ENCODE peak calls at places on chromosomes 5 and 9, in ten cellular contexts. One of them, this sample, is unnamed.

GRCh38 chr9:6929428-6929827 is 171.7 kb downstream of the KDM4C start:
- DNase-seq in GM23338: no peak
- DNase-seq in H9: no peak
- DNase-seq in SK-N-SH: no peak
- DNase-seq in heart right ventricle: no peak
- DNase-seq in mammary epithelial cell: no peak
- DNase-seq in upper lobe of left lung: no peak
- DNase-seq in cardiac muscle cell: no peak
- DNase-seq in adrenal gland: no peak
- DNase-seq in RWPE1: no peak
- DNase-seq in this sample: no peak

GRCh38 chr5:73093943-73094342 is 26.4 kb upstream of the TMEM171 start:
- DNase-seq in cardiac muscle cell: peak
- DNase-seq in upper lobe of left lung: no peak
- DNase-seq in heart right ventricle: no peak
- DNase-seq in GM23338: no peak
- DNase-seq in SK-N-SH: no peak
- DNase-seq in H9: no peak
- DNase-seq in adrenal gland: peak
- DNase-seq in RWPE1: no peak
- DNase-seq in mammary epithelial cell: peak
- DNase-seq in this sample: no peak

GRCh38 chr9:2016411-2017208 is 1.5 kb downstream of the SMARCA2 start:
- DNase-seq in mammary epithelial cell: peak
- DNase-seq in H9: peak
- DNase-seq in RWPE1: peak
- DNase-seq in upper lobe of left lung: peak
- DNase-seq in cardiac muscle cell: peak
- DNase-seq in heart right ventricle: peak
- DNase-seq in SK-N-SH: peak
- DNase-seq in adrenal gland: peak
- DNase-seq in GM23338: peak
- DNase-seq in this sample: peak

GRCh38 chr9:74951725-74952151 is 974 bp downstream of the C9orf40 start:
- DNase-seq in H9: peak
- DNase-seq in heart right ventricle: peak
- DNase-seq in GM23338: peak
- DNase-seq in SK-N-SH: peak
- DNase-seq in upper lobe of left lung: peak
- DNase-seq in mammary epithelial cell: peak
- DNase-seq in cardiac muscle cell: peak
- DNase-seq in adrenal gland: peak
- DNase-seq in RWPE1: peak
- DNase-seq in this sample: peak

GRCh38 chr5:146302428-146302827 is 36.2 kb upstream of the POU4F3 start:
- DNase-seq in GM23338: no peak
- DNase-seq in upper lobe of left lung: no peak
- DNase-seq in cardiac muscle cell: no peak
- DNase-seq in H9: no peak
- DNase-seq in SK-N-SH: no peak
- DNase-seq in heart right ventricle: no peak
- DNase-seq in mammary epithelial cell: no peak
- DNase-seq in RWPE1: no peak
- DNase-seq in adrenal gland: no peak
- DNase-seq in this sample: no peak

GRCh38 chr5:9544056-9544455 is 1.8 kb downstream of the SEMA5A start:
- DNase-seq in heart right ventricle: no peak
- DNase-seq in RWPE1: no peak
- DNase-seq in GM23338: no peak
- DNase-seq in mammary epithelial cell: no peak
- DNase-seq in H9: no peak
- DNase-seq in adrenal gland: no peak
- DNase-seq in upper lobe of left lung: no peak
- DNase-seq in SK-N-SH: no peak
- DNase-seq in cardiac muscle cell: no peak
- DNase-seq in this sample: no peak

GRCh38 chr9:94900222-94901018 is 173.9 kb downstream of the AOPEP start:
- DNase-seq in cardiac muscle cell: peak
- DNase-seq in RWPE1: peak
- DNase-seq in adrenal gland: peak
- DNase-seq in mammary epithelial cell: peak
- DNase-seq in H9: peak
- DNase-seq in GM23338: no peak
- DNase-seq in SK-N-SH: no peak
- DNase-seq in upper lobe of left lung: no peak
- DNase-seq in heart right ventricle: no peak
- DNase-seq in this sample: no peak

GRCh38 chr9:134187110-134187531 is 22.8 kb upstream of the RNU6ATAC start:
- DNase-seq in upper lobe of left lung: no peak
- DNase-seq in mammary epithelial cell: no peak
- DNase-seq in RWPE1: no peak
- DNase-seq in GM23338: peak
- DNase-seq in SK-N-SH: peak
- DNase-seq in H9: no peak
- DNase-seq in heart right ventricle: no peak
- DNase-seq in adrenal gland: no peak
- DNase-seq in cardiac muscle cell: no peak
- DNase-seq in this sample: peak

GRCh38 chr5:165242701-165243100 is 1737.3 kb downstream of the MAT2B start:
- DNase-seq in upper lobe of left lung: no peak
- DNase-seq in heart right ventricle: no peak
- DNase-seq in SK-N-SH: no peak
- DNase-seq in cardiac muscle cell: no peak
- DNase-seq in GM23338: no peak
- DNase-seq in adrenal gland: no peak
- DNase-seq in RWPE1: no peak
- DNase-seq in mammary epithelial cell: no peak
- DNase-seq in H9: no peak
- DNase-seq in this sample: no peak

GRCh38 chr9:5095795-5096194 is 89.6 kb downstream of the INSL6 start:
- DNase-seq in heart right ventricle: no peak
- DNase-seq in upper lobe of left lung: no peak
- DNase-seq in mammary epithelial cell: no peak
- DNase-seq in SK-N-SH: no peak
- DNase-seq in RWPE1: no peak
- DNase-seq in adrenal gland: no peak
- DNase-seq in cardiac muscle cell: no peak
- DNase-seq in GM23338: peak
- DNase-seq in H9: no peak
- DNase-seq in this sample: no peak

GRCh38 chr9:131838581-131839280 is 98.9 kb upstream of the RAPGEF1 start:
- DNase-seq in RWPE1: no peak
- DNase-seq in mammary epithelial cell: no peak
- DNase-seq in upper lobe of left lung: no peak
- DNase-seq in cardiac muscle cell: no peak
- DNase-seq in adrenal gland: no peak
- DNase-seq in GM23338: peak
- DNase-seq in heart right ventricle: no peak
- DNase-seq in SK-N-SH: no peak
- DNase-seq in H9: peak
- DNase-seq in this sample: no peak
- TF ChIP-seq CTCF in RWPE1: no peak
- TF ChIP-seq CTCF in mammary epithelial cell: no peak
- TF ChIP-seq CTCF in upper lobe of left lung: no peak
- TF ChIP-seq CTCF in cardiac muscle cell: no peak
- TF ChIP-seq CTCF in adrenal gland: no peak
- TF ChIP-seq CTCF in GM23338: peak
- TF ChIP-seq CTCF in heart right ventricle: no peak
- TF ChIP-seq CTCF in SK-N-SH: no peak
- TF ChIP-seq CTCF in H9: peak
- TF ChIP-seq CTCF in this sample: no peak

GRCh38 chr9:93207860-93208734 is 24.2 kb downstream of the WNK2 start:
- DNase-seq in H9: no peak
- DNase-seq in RWPE1: no peak
- DNase-seq in mammary epithelial cell: no peak
- DNase-seq in cardiac muscle cell: no peak
- DNase-seq in upper lobe of left lung: no peak
- DNase-seq in SK-N-SH: no peak
- DNase-seq in heart right ventricle: no peak
- DNase-seq in GM23338: no peak
- DNase-seq in adrenal gland: no peak
- DNase-seq in this sample: no peak

GRCh38 chr9:93206576-93207155 is 22.7 kb downstream of the WNK2 start:
- DNase-seq in adrenal gland: no peak
- DNase-seq in SK-N-SH: no peak
- DNase-seq in cardiac muscle cell: no peak
- DNase-seq in GM23338: no peak
- DNase-seq in heart right ventricle: no peak
- DNase-seq in upper lobe of left lung: peak
- DNase-seq in mammary epithelial cell: no peak
- DNase-seq in H9: no peak
- DNase-seq in RWPE1: no peak
- DNase-seq in this sample: no peak

GRCh38 chr9:93209097-93209496 is 25.2 kb downstream of the WNK2 start:
- DNase-seq in heart right ventricle: no peak
- DNase-seq in H9: no peak
- DNase-seq in SK-N-SH: no peak
- DNase-seq in RWPE1: no peak
- DNase-seq in upper lobe of left lung: no peak
- DNase-seq in mammary epithelial cell: no peak
- DNase-seq in adrenal gland: no peak
- DNase-seq in cardiac muscle cell: no peak
- DNase-seq in GM23338: no peak
- DNase-seq in this sample: no peak

GRCh38 chr9:93205896-93206575 is 22.1 kb downstream of the WNK2 start:
- DNase-seq in H9: no peak
- DNase-seq in mammary epithelial cell: no peak
- DNase-seq in RWPE1: no peak
- DNase-seq in SK-N-SH: no peak
- DNase-seq in GM23338: no peak
- DNase-seq in upper lobe of left lung: peak
- DNase-seq in heart right ventricle: no peak
- DNase-seq in adrenal gland: no peak
- DNase-seq in cardiac muscle cell: no peak
- DNase-seq in this sample: no peak

GRCh38 chr9:93207326-93207814 is 23.4 kb downstream of the WNK2 start:
- DNase-seq in heart right ventricle: peak
- DNase-seq in GM23338: no peak
- DNase-seq in H9: no peak
- DNase-seq in upper lobe of left lung: no peak
- DNase-seq in RWPE1: no peak
- DNase-seq in mammary epithelial cell: no peak
- DNase-seq in adrenal gland: no peak
- DNase-seq in SK-N-SH: peak
- DNase-seq in cardiac muscle cell: peak
- DNase-seq in this sample: no peak
- H3K27ac ChIP-seq in heart right ventricle: peak
- H3K27ac ChIP-seq in GM23338: peak
- H3K27ac ChIP-seq in H9: no peak
- H3K27ac ChIP-seq in upper lobe of left lung: no peak
- H3K27ac ChIP-seq in RWPE1: no peak
- H3K27ac ChIP-seq in mammary epithelial cell: no peak
- H3K27ac ChIP-seq in adrenal gland: peak
- H3K27ac ChIP-seq in SK-N-SH: peak
- H3K27ac ChIP-seq in cardiac muscle cell: peak
- H3K27ac ChIP-seq in this sample: peak

GRCh38 chr5:150573867-150574817 is 66.2 kb downstream of the NDST1 start:
- DNase-seq in heart right ventricle: no peak
- DNase-seq in mammary epithelial cell: no peak
- DNase-seq in adrenal gland: no peak
- DNase-seq in SK-N-SH: peak
- DNase-seq in upper lobe of left lung: no peak
- DNase-seq in cardiac muscle cell: no peak
- DNase-seq in GM23338: no peak
- DNase-seq in RWPE1: no peak
- DNase-seq in H9: no peak
- DNase-seq in this sample: peak
- TF ChIP-seq CTCF in heart right ventricle: no peak
- TF ChIP-seq CTCF in mammary epithelial cell: peak
- TF ChIP-seq CTCF in adrenal gland: no peak
- TF ChIP-seq CTCF in SK-N-SH: peak
- TF ChIP-seq CTCF in upper lobe of left lung: no peak
- TF ChIP-seq CTCF in cardiac muscle cell: peak
- TF ChIP-seq CTCF in GM23338: no peak
- TF ChIP-seq CTCF in RWPE1: no peak
- TF ChIP-seq CTCF in H9: peak
- TF ChIP-seq CTCF in this sample: no peak

GRCh38 chr9:127925959-127926949 is 4.3 kb downstream of the PIP5KL1 start:
- DNase-seq in GM23338: no peak
- DNase-seq in heart right ventricle: no peak
- DNase-seq in upper lobe of left lung: no peak
- DNase-seq in cardiac muscle cell: no peak
- DNase-seq in mammary epithelial cell: no peak
- DNase-seq in H9: no peak
- DNase-seq in RWPE1: no peak
- DNase-seq in adrenal gland: no peak
- DNase-seq in SK-N-SH: no peak
- DNase-seq in this sample: no peak

GRCh38 chr9:127926961-127927456 is 3.6 kb downstream of the PIP5KL1 start:
- DNase-seq in adrenal gland: no peak
- DNase-seq in SK-N-SH: no peak
- DNase-seq in RWPE1: no peak
- DNase-seq in GM23338: peak
- DNase-seq in H9: no peak
- DNase-seq in upper lobe of left lung: peak
- DNase-seq in cardiac muscle cell: no peak
- DNase-seq in heart right ventricle: no peak
- DNase-seq in mammary epithelial cell: peak
- DNase-seq in this sample: no peak

GRCh38 chr9:127929044-127929979 is 1.3 kb downstream of the PIP5KL1 start:
- DNase-seq in GM23338: no peak
- DNase-seq in heart right ventricle: no peak
- DNase-seq in adrenal gland: no peak
- DNase-seq in mammary epithelial cell: no peak
- DNase-seq in H9: no peak
- DNase-seq in upper lobe of left lung: peak
- DNase-seq in cardiac muscle cell: no peak
- DNase-seq in RWPE1: no peak
- DNase-seq in SK-N-SH: no peak
- DNase-seq in this sample: no peak

GRCh38 chr9:127928232-127929043 is 2.1 kb downstream of the PIP5KL1 start:
- DNase-seq in GM23338: no peak
- DNase-seq in SK-N-SH: no peak
- DNase-seq in mammary epithelial cell: no peak
- DNase-seq in adrenal gland: no peak
- DNase-seq in upper lobe of left lung: no peak
- DNase-seq in heart right ventricle: no peak
- DNase-seq in cardiac muscle cell: no peak
- DNase-seq in H9: peak
- DNase-seq in RWPE1: no peak
- DNase-seq in this sample: no peak

DNA sequence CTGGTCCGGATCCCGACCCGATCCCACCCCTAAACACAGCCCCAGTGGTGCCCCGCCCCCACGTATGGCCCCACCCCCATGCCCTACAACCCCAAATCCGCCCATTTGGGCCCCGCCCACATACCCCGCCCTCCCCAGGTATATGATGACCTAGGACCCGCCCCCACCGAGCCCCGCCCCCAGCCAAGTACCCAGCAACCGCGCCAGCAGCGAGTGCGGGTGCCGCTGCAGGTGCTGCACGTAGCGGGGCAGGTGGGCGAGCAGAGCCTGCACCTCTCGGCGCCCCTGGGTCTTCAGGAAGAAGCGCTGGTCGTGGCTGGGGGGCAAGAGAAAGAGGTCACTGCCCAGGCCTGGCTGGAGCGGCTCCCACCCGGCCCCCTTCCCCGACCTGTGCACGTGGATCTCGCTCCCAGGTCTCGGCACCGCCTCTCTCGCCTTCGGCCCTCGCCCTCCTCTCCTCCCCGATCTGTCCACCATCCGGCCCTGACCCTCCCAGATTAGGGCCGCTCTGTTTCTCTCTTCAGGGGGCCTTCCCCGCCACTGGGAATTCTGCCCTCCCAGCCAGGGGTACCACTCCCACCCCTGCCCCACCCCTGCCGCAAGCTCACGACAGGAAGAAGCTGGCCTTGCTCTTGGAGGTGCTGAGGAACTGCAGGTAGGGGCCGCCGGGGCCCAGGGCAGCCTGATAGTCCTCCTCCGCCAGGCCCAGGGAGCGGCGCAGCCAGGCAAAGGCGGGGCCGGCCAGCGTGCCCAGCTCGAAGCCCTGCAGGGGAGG is 2.9 kb downstream of the PIP5KL1 start:
- DNase-seq in SK-N-SH: no peak
- DNase-seq in H9: peak
- DNase-seq in RWPE1: peak
- DNase-seq in cardiac muscle cell: no peak
- DNase-seq in heart right ventricle: no peak
- DNase-seq in GM23338: peak
- DNase-seq in adrenal gland: no peak
- DNase-seq in mammary epithelial cell: peak
- DNase-seq in upper lobe of left lung: peak
- DNase-seq in this sample: no peak
- H3K27ac ChIP-seq in SK-N-SH: no peak
- H3K27ac ChIP-seq in H9: no peak
- H3K27ac ChIP-seq in RWPE1: peak
- H3K27ac ChIP-seq in cardiac muscle cell: no peak
- H3K27ac ChIP-seq in heart right ventricle: no peak
- H3K27ac ChIP-seq in GM23338: no peak
- H3K27ac ChIP-seq in adrenal gland: no peak
- H3K27ac ChIP-seq in mammary epithelial cell: no peak
- H3K27ac ChIP-seq in upper lobe of left lung: no peak
- H3K27ac ChIP-seq in this sample: no peak

This sample was measured in ascending aorta.